ENCODE peak calls at places on chromosomes 4 and X, in four cellular contexts. Z is thyroid gland, B is endodermal cell, T is SK-MEL-5. P is an unnamed sample.

GRCh38 chr4:87093443-87094123 is 126.8 kb downstream of the KLHL8 start:
- DNase-seq in Z (peak; percentile 33), B (peak; percentile 66), T (peak; percentile 73), P (peak; percentile 65)

GRCh38 chrX:25523574-25523973 is 507.8 kb upstream of the ARX start:
- DNase-seq in Z (peak; percentile 2), B (peak; percentile 74), T (peak; percentile 58), P (peak; percentile 71)

GRCh38 chrX:148930330-148930729 is 429.9 kb downstream of the AFF2 start:
- DNase-seq in Z (no peak), B (no peak), T (no peak), P (no peak)

GRCh38 chr4:36111180-36111579 is 133.1 kb downstream of the ARAP2 start:
- DNase-seq in Z (no peak), B (no peak), T (no peak), P (no peak)

GRCh38 chr4:31727030-31727429 is 1006.9 kb downstream of the PCDH7 start:
- DNase-seq in Z (no peak), B (no peak), T (no peak), P (no peak)

GRCh38 chr4:65535128-65535527 is 135.2 kb downstream of the EPHA5 start:
- DNase-seq in Z (no peak), B (no peak), T (no peak), P (no peak)

GRCh38 chr4:69920874-69921273 is 10.0 kb upstream of the CSN1S1 start:
- DNase-seq in Z (no peak), B (no peak), T (no peak), P (no peak)

GRCh38 chr4:135371137-135371536 is 1169.5 kb upstream of the PABPC4L start:
- DNase-seq in Z (no peak), B (peak; percentile 84), T (peak; percentile 46), P (no peak)

GRCh38 chr4:7112656-7113055 is 44.8 kb upstream of the GRPEL1 start:
- DNase-seq in Z (peak; percentile 62), B (no peak), T (no peak), P (no peak)

GRCh38 chr4:3416821-3417221 is 24.9 kb upstream of the HGFAC start:
- DNase-seq in Z (no peak), B (peak; percentile 22), T (no peak), P (no peak)

GRCh38 chrX:152810403-152810802 is 20.2 kb downstream of the CETN2 start:
- DNase-seq in Z (no peak), B (no peak), T (no peak), P (no peak)